ENCODE peak calls at places on chromosomes 4 and X, in eight cellular contexts. One of them, this sample, is unnamed.

GRCh38 chr4:27678027-27678426 is 817.4 kb downstream of the STIM2 start:
- DNase-seq in left ventricle myocardium inferior: no peak
- DNase-seq in lower leg skin: no peak
- DNase-seq in adrenal gland: no peak
- DNase-seq in H7: no peak
- DNase-seq in NB4: no peak
- DNase-seq in sigmoid colon: no peak
- DNase-seq in Caco-2: no peak
- DNase-seq in this sample: no peak

GRCh38 chrX:41720125-41720780 is 3.7 kb upstream of the GPR82 start:
- DNase-seq in left ventricle myocardium inferior: no peak
- DNase-seq in lower leg skin: no peak
- DNase-seq in adrenal gland: no peak
- DNase-seq in H7: no peak
- DNase-seq in NB4: peak; percentile 20
- DNase-seq in sigmoid colon: no peak
- DNase-seq in Caco-2: no peak
- DNase-seq in this sample: no peak

GRCh38 chr4:158722291-158722916 is 792 bp downstream of the PPID start:
- DNase-seq in left ventricle myocardium inferior: no peak
- DNase-seq in lower leg skin: no peak
- DNase-seq in adrenal gland: peak; percentile 16
- DNase-seq in H7: peak; percentile 38
- DNase-seq in NB4: peak; percentile 24
- DNase-seq in sigmoid colon: no peak
- DNase-seq in Caco-2: peak; percentile 70
- DNase-seq in this sample: no peak

GRCh38 chr4:15438939-15439524 is 11.2 kb downstream of the C1QTNF7 start:
- DNase-seq in left ventricle myocardium inferior: no peak
- DNase-seq in lower leg skin: no peak
- DNase-seq in adrenal gland: no peak
- DNase-seq in H7: no peak
- DNase-seq in NB4: no peak
- DNase-seq in sigmoid colon: no peak
- DNase-seq in Caco-2: no peak
- DNase-seq in this sample: no peak

GRCh38 chr4:157282019-157282418 is 61.5 kb downstream of the GRIA2 start:
- DNase-seq in left ventricle myocardium inferior: no peak
- DNase-seq in lower leg skin: no peak
- DNase-seq in adrenal gland: no peak
- DNase-seq in H7: no peak
- DNase-seq in NB4: no peak
- DNase-seq in sigmoid colon: no peak
- DNase-seq in Caco-2: no peak
- DNase-seq in this sample: no peak

GRCh38 chr4:184825394-184826314 is at the start of gene ACSL1:
- DNase-seq in left ventricle myocardium inferior: peak; percentile 87
- DNase-seq in lower leg skin: peak; percentile 93
- DNase-seq in adrenal gland: peak; percentile 71
- DNase-seq in H7: peak; percentile 98
- DNase-seq in NB4: peak; percentile 83
- DNase-seq in sigmoid colon: peak; percentile 90
- DNase-seq in Caco-2: peak; percentile 81
- DNase-seq in this sample: no peak

GRCh38 chrX:350534-351321 is 32.1 kb upstream of the GTPBP6 start:
- DNase-seq in left ventricle myocardium inferior: peak; percentile 12
- DNase-seq in lower leg skin: no peak
- DNase-seq in adrenal gland: no peak
- DNase-seq in H7: no peak
- DNase-seq in NB4: no peak
- DNase-seq in sigmoid colon: peak; percentile 33
- DNase-seq in Caco-2: no peak
- DNase-seq in this sample: no peak

GRCh38 chrX:149993989-149994388 is 55.7 kb upstream of the EOLA2 start:
- DNase-seq in left ventricle myocardium inferior: no peak
- DNase-seq in lower leg skin: no peak
- DNase-seq in adrenal gland: no peak
- DNase-seq in H7: no peak
- DNase-seq in NB4: no peak
- DNase-seq in sigmoid colon: no peak
- DNase-seq in Caco-2: no peak
- DNase-seq in this sample: no peak

GRCh38 chr4:57103051-57103450 is 7.1 kb downstream of the IGFBP7 start:
- DNase-seq in left ventricle myocardium inferior: peak; percentile 53
- DNase-seq in lower leg skin: no peak
- DNase-seq in adrenal gland: peak; percentile 20
- DNase-seq in H7: no peak
- DNase-seq in NB4: no peak
- DNase-seq in sigmoid colon: no peak
- DNase-seq in Caco-2: no peak
- DNase-seq in this sample: no peak

GRCh38 chr4:42391356-42391675 is 6.0 kb upstream of the SHISA3 start:
- DNase-seq in left ventricle myocardium inferior: no peak
- DNase-seq in lower leg skin: no peak
- DNase-seq in adrenal gland: no peak
- DNase-seq in H7: no peak
- DNase-seq in NB4: no peak
- DNase-seq in sigmoid colon: no peak
- DNase-seq in Caco-2: no peak
- DNase-seq in this sample: no peak

GRCh38 chr4:173257732-173258717 is 76.1 kb downstream of the HMGB2 start:
- DNase-seq in left ventricle myocardium inferior: peak; percentile 46
- DNase-seq in lower leg skin: no peak
- DNase-seq in adrenal gland: peak; percentile 62
- DNase-seq in H7: peak; percentile 38
- DNase-seq in NB4: peak; percentile 69
- DNase-seq in sigmoid colon: peak; percentile 79
- DNase-seq in Caco-2: peak; percentile 60
- DNase-seq in this sample: peak; percentile 60

GRCh38 chrX:73262991-73263390 is 48.3 kb upstream of the NAP1L2 start:
- DNase-seq in left ventricle myocardium inferior: no peak
- DNase-seq in lower leg skin: no peak
- DNase-seq in adrenal gland: no peak
- DNase-seq in H7: peak; percentile 5
- DNase-seq in NB4: peak; percentile 32
- DNase-seq in sigmoid colon: no peak
- DNase-seq in Caco-2: peak; percentile 0
- DNase-seq in this sample: no peak

GRCh38 chrX:43552166-43552565 is 103.9 kb upstream of the MAOA start:
- DNase-seq in left ventricle myocardium inferior: no peak
- DNase-seq in lower leg skin: no peak
- DNase-seq in adrenal gland: no peak
- DNase-seq in H7: no peak
- DNase-seq in NB4: no peak
- DNase-seq in sigmoid colon: no peak
- DNase-seq in Caco-2: peak; percentile 47
- DNase-seq in this sample: no peak

GRCh38 chr4:54685810-54686209 is 28.1 kb downstream of the KIT start:
- DNase-seq in left ventricle myocardium inferior: no peak
- DNase-seq in lower leg skin: no peak
- DNase-seq in adrenal gland: no peak
- DNase-seq in H7: no peak
- DNase-seq in NB4: no peak
- DNase-seq in sigmoid colon: no peak
- DNase-seq in Caco-2: no peak
- DNase-seq in this sample: no peak

GRCh38 chrX:124433186-124433585 is 86.8 kb downstream of the SH2D1A start:
- DNase-seq in left ventricle myocardium inferior: no peak
- DNase-seq in lower leg skin: no peak
- DNase-seq in adrenal gland: no peak
- DNase-seq in H7: no peak
- DNase-seq in NB4: no peak
- DNase-seq in sigmoid colon: no peak
- DNase-seq in Caco-2: no peak
- DNase-seq in this sample: no peak

GRCh38 chr4:85607624-85608023 is 132.7 kb downstream of the ARHGAP24 start:
- DNase-seq in left ventricle myocardium inferior: no peak
- DNase-seq in lower leg skin: no peak
- DNase-seq in adrenal gland: no peak
- DNase-seq in H7: no peak
- DNase-seq in NB4: no peak
- DNase-seq in sigmoid colon: no peak
- DNase-seq in Caco-2: no peak
- DNase-seq in this sample: no peak

GRCh38 chr4:102163404-102164140 is 181.7 kb downstream of the SLC39A8 start:
- DNase-seq in left ventricle myocardium inferior: no peak
- DNase-seq in lower leg skin: no peak
- DNase-seq in adrenal gland: no peak
- DNase-seq in H7: no peak
- DNase-seq in NB4: no peak
- DNase-seq in sigmoid colon: no peak
- DNase-seq in Caco-2: no peak
- DNase-seq in this sample: no peak

GRCh38 chrX:149531599-149531998 is 9.2 kb upstream of the EOLA1 start:
- DNase-seq in left ventricle myocardium inferior: no peak
- DNase-seq in lower leg skin: peak; percentile 54
- DNase-seq in adrenal gland: no peak
- DNase-seq in H7: no peak
- DNase-seq in NB4: peak; percentile 64
- DNase-seq in sigmoid colon: no peak
- DNase-seq in Caco-2: no peak
- DNase-seq in this sample: no peak

GRCh38 chr4:189659302-189659701 is 281.4 kb upstream of the FRG1 start:
- DNase-seq in left ventricle myocardium inferior: no peak
- DNase-seq in lower leg skin: no peak
- DNase-seq in adrenal gland: peak; percentile 18
- DNase-seq in H7: no peak
- DNase-seq in NB4: peak; percentile 55
- DNase-seq in sigmoid colon: no peak
- DNase-seq in Caco-2: no peak
- DNase-seq in this sample: no peak

GRCh38 chr4:55321707-55322264 is 24.3 kb upstream of the SRD5A3 start:
- DNase-seq in left ventricle myocardium inferior: peak; percentile 28
- DNase-seq in lower leg skin: peak; percentile 88
- DNase-seq in adrenal gland: peak; percentile 70
- DNase-seq in H7: peak; percentile 36
- DNase-seq in NB4: peak; percentile 79
- DNase-seq in sigmoid colon: peak; percentile 76
- DNase-seq in Caco-2: peak; percentile 73
- DNase-seq in this sample: peak; percentile 39

GRCh38 chr4:79662651-79663050 is 254.6 kb upstream of the GK2 start:
- DNase-seq in left ventricle myocardium inferior: no peak
- DNase-seq in lower leg skin: no peak
- DNase-seq in adrenal gland: no peak
- DNase-seq in H7: no peak
- DNase-seq in NB4: no peak
- DNase-seq in sigmoid colon: no peak
- DNase-seq in Caco-2: no peak
- DNase-seq in this sample: no peak

GRCh38 chr4:108693211-108693610 is 42.8 kb downstream of the OSTC start:
- DNase-seq in left ventricle myocardium inferior: no peak
- DNase-seq in lower leg skin: no peak
- DNase-seq in adrenal gland: no peak
- DNase-seq in H7: no peak
- DNase-seq in NB4: no peak
- DNase-seq in sigmoid colon: no peak
- DNase-seq in Caco-2: no peak
- DNase-seq in this sample: no peak

GRCh38 chrX:134749651-134750450 is 91.6 kb upstream of the PLAC1 start:
- DNase-seq in left ventricle myocardium inferior: no peak
- DNase-seq in lower leg skin: no peak
- DNase-seq in adrenal gland: no peak
- DNase-seq in H7: no peak
- DNase-seq in NB4: no peak
- DNase-seq in sigmoid colon: no peak
- DNase-seq in Caco-2: peak; percentile 50
- DNase-seq in this sample: no peak

DNA sequence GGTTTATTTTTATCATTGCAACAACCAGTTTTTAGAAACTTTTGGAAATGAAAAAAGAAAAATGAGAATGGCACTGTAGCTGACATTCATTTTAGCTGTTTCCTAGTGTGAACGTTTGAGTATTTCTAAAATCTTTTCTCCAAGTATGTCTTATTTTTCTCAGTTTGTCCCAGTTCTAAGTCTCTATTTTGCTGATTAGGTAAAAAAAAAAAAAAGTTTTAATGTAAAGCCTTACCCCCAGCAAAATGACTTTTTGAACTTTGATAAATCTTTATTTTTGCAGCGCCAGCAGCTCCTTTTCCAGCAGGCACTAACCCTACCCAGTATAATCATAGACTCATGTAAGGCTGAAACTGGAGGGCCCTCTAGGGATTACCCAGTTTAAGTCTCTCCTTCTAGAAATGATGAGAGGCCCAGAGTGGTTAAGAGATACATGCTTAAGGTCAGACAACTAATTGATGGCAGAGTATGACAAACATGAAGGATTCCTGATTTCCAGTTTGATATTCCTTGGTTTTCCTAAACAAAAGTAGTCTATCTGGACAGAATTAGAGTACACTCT is 84.3 kb upstream of the SLC4A4 start:
- DNase-seq in left ventricle myocardium inferior: no peak
- DNase-seq in lower leg skin: no peak
- DNase-seq in adrenal gland: no peak
- DNase-seq in H7: no peak
- DNase-seq in NB4: no peak
- DNase-seq in sigmoid colon: no peak
- DNase-seq in Caco-2: no peak
- DNase-seq in this sample: no peak
- H3K4me3 ChIP-seq in left ventricle myocardium inferior: no peak overlapping the region
- H3K4me3 ChIP-seq in lower leg skin: no peak overlapping the region
- H3K4me3 ChIP-seq in adrenal gland: no peak overlapping the region
- H3K4me3 ChIP-seq in H7: no peak overlapping the region
- H3K4me3 ChIP-seq in NB4: no peak overlapping the region
- H3K4me3 ChIP-seq in sigmoid colon: no peak overlapping the region
- H3K4me3 ChIP-seq in Caco-2: no peak overlapping the region
- H3K4me3 ChIP-seq in this sample: no peak overlapping the region

GRCh38 chr4:40576651-40577480 is 52.8 kb downstream of the RBM47 start:
- DNase-seq in left ventricle myocardium inferior: peak; percentile 49
- DNase-seq in lower leg skin: peak; percentile 91
- DNase-seq in adrenal gland: peak; percentile 92
- DNase-seq in H7: no peak
- DNase-seq in NB4: peak; percentile 94
- DNase-seq in sigmoid colon: peak; percentile 83
- DNase-seq in Caco-2: peak; percentile 92
- DNase-seq in this sample: peak; percentile 73
- H3K4me3 ChIP-seq in left ventricle myocardium inferior: peak overlapping the region; percentile 29
- H3K4me3 ChIP-seq in lower leg skin: no peak overlapping the region
- H3K4me3 ChIP-seq in adrenal gland: no peak overlapping the region
- H3K4me3 ChIP-seq in H7: no peak overlapping the region
- H3K4me3 ChIP-seq in NB4: peak overlapping the region; percentile 23
- H3K4me3 ChIP-seq in sigmoid colon: no peak overlapping the region
- H3K4me3 ChIP-seq in Caco-2: peak overlapping the region; percentile 14
- H3K4me3 ChIP-seq in this sample: peak overlapping the region; percentile 34

GRCh38 chr4:16893141-16893571 is 5.3 kb downstream of the LDB2 start:
- DNase-seq in left ventricle myocardium inferior: no peak
- DNase-seq in lower leg skin: no peak
- DNase-seq in adrenal gland: no peak
- DNase-seq in H7: no peak
- DNase-seq in NB4: no peak
- DNase-seq in sigmoid colon: no peak
- DNase-seq in Caco-2: no peak
- DNase-seq in this sample: no peak
- H3K4me3 ChIP-seq in left ventricle myocardium inferior: peak overlapping the region; percentile 73
- H3K4me3 ChIP-seq in lower leg skin: no peak overlapping the region
- H3K4me3 ChIP-seq in adrenal gland: no peak overlapping the region
- H3K4me3 ChIP-seq in H7: no peak overlapping the region
- H3K4me3 ChIP-seq in NB4: no peak overlapping the region
- H3K4me3 ChIP-seq in sigmoid colon: no peak overlapping the region
- H3K4me3 ChIP-seq in Caco-2: no peak overlapping the region
- H3K4me3 ChIP-seq in this sample: no peak overlapping the region

GRCh38 chr4:124745988-124746801 is 33.7 kb upstream of the ANKRD50 start:
- DNase-seq in left ventricle myocardium inferior: no peak
- DNase-seq in lower leg skin: no peak
- DNase-seq in adrenal gland: no peak
- DNase-seq in H7: no peak
- DNase-seq in NB4: no peak
- DNase-seq in sigmoid colon: peak; percentile 64
- DNase-seq in Caco-2: no peak
- DNase-seq in this sample: no peak
- H3K4me3 ChIP-seq in left ventricle myocardium inferior: peak overlapping the region; percentile 50
- H3K4me3 ChIP-seq in lower leg skin: no peak overlapping the region
- H3K4me3 ChIP-seq in adrenal gland: no peak overlapping the region
- H3K4me3 ChIP-seq in H7: no peak overlapping the region
- H3K4me3 ChIP-seq in NB4: no peak overlapping the region
- H3K4me3 ChIP-seq in sigmoid colon: no peak overlapping the region
- H3K4me3 ChIP-seq in Caco-2: no peak overlapping the region
- H3K4me3 ChIP-seq in this sample: no peak overlapping the region

This sample was measured in Panc1.